ENCODE peak calls at places on chromosomes 16 and 17, in five cellular contexts. One of them, this sample, is unnamed.

GRCh38 chr17:39596543-39597267 is 11.0 kb downstream of the NEUROD2 start:
- DNase-seq in bronchial epithelial cell: no peak
- DNase-seq in IMR-90: no peak
- DNase-seq in testis: no peak
- DNase-seq in pancreas: no peak
- DNase-seq in this sample: no peak

GRCh38 chr17:22462461-22462860 is 770.1 kb downstream of the KCNJ18 start:
- DNase-seq in testis: no peak
- DNase-seq in pancreas: no peak
- DNase-seq in bronchial epithelial cell: no peak
- DNase-seq in IMR-90: no peak
- DNase-seq in this sample: no peak

GRCh38 chr16:20853076-20853597 is 46.8 kb downstream of the REXO5 start:
- DNase-seq in pancreas: no peak
- DNase-seq in IMR-90: no peak
- DNase-seq in bronchial epithelial cell: no peak
- DNase-seq in testis: no peak
- DNase-seq in this sample: no peak

GRCh38 chr16:78291642-78292041 is 192.2 kb downstream of the WWOX start:
- DNase-seq in pancreas: no peak
- DNase-seq in testis: peak; percentile 21
- DNase-seq in bronchial epithelial cell: no peak
- DNase-seq in IMR-90: no peak
- DNase-seq in this sample: no peak

GRCh38 chr16:90048347-90048722 is 28.8 kb downstream of the PRDM7 start:
- DNase-seq in testis: no peak
- DNase-seq in IMR-90: no peak
- DNase-seq in bronchial epithelial cell: no peak
- DNase-seq in pancreas: no peak
- DNase-seq in this sample: no peak

GRCh38 chr16:61195006-61195405 is 841.2 kb downstream of the CDH8 start:
- DNase-seq in pancreas: no peak
- DNase-seq in testis: no peak
- DNase-seq in bronchial epithelial cell: no peak
- DNase-seq in IMR-90: no peak
- DNase-seq in this sample: no peak

GRCh38 chr17:81084691-81085419 is 49.9 kb downstream of the BAIAP2 start:
- DNase-seq in bronchial epithelial cell: no peak
- DNase-seq in pancreas: peak; percentile 87
- DNase-seq in testis: no peak
- DNase-seq in IMR-90: no peak
- DNase-seq in this sample: no peak

GRCh38 chr17:65175952-65176351 is 38.8 kb downstream of the RGS9 start:
- DNase-seq in IMR-90: no peak
- DNase-seq in bronchial epithelial cell: no peak
- DNase-seq in testis: no peak
- DNase-seq in pancreas: no peak
- DNase-seq in this sample: no peak

GRCh38 chr17:8693328-8693727 is 51.3 kb downstream of the CCDC42 start:
- DNase-seq in testis: no peak
- DNase-seq in IMR-90: no peak
- DNase-seq in pancreas: no peak
- DNase-seq in bronchial epithelial cell: no peak
- DNase-seq in this sample: no peak

GRCh38 chr16:1217526-1217925 is 7.5 kb downstream of the TPSG1 start:
- DNase-seq in testis: no peak
- DNase-seq in bronchial epithelial cell: no peak
- DNase-seq in IMR-90: no peak
- DNase-seq in pancreas: no peak
- DNase-seq in this sample: no peak

GRCh38 chr16:66735891-66736290 is 15.5 kb downstream of the DYNC1LI2 start:
- DNase-seq in IMR-90: no peak
- DNase-seq in pancreas: no peak
- DNase-seq in testis: no peak
- DNase-seq in bronchial epithelial cell: peak; percentile 75
- DNase-seq in this sample: peak; percentile 60

GRCh38 chr16:27366687-27367462 is 35.1 kb upstream of the IL21R start:
- DNase-seq in testis: no peak
- DNase-seq in IMR-90: no peak
- DNase-seq in bronchial epithelial cell: peak; percentile 12
- DNase-seq in pancreas: peak; percentile 18
- DNase-seq in this sample: no peak

GRCh38 chr16:80347900-80348299 is 192.9 kb upstream of the DYNLRB2 start:
- DNase-seq in testis: peak; percentile 64
- DNase-seq in IMR-90: no peak
- DNase-seq in pancreas: peak; percentile 35
- DNase-seq in bronchial epithelial cell: no peak
- DNase-seq in this sample: peak; percentile 39

GRCh38 chr17:62805234-62805633 is 2.9 kb downstream of the MARCHF10 start:
- DNase-seq in bronchial epithelial cell: no peak
- DNase-seq in pancreas: no peak
- DNase-seq in testis: no peak
- DNase-seq in IMR-90: peak; percentile 47
- DNase-seq in this sample: no peak

GRCh38 chr17:48025904-48026502 is 11.6 kb downstream of the COPZ2 start:
- DNase-seq in bronchial epithelial cell: peak; percentile 52
- DNase-seq in IMR-90: no peak
- DNase-seq in testis: no peak
- DNase-seq in pancreas: peak; percentile 38
- DNase-seq in this sample: peak; percentile 73

GRCh38 chr17:59406808-59407381 is 75.4 kb downstream of the YPEL2 start:
- DNase-seq in testis: no peak
- DNase-seq in bronchial epithelial cell: no peak
- DNase-seq in IMR-90: peak; percentile 57
- DNase-seq in pancreas: peak; percentile 27
- DNase-seq in this sample: no peak

GRCh38 chr17:48539177-48539576 is 5.7 kb downstream of the HOXB2 start:
- DNase-seq in IMR-90: peak; percentile 90
- DNase-seq in testis: no peak
- DNase-seq in pancreas: no peak
- DNase-seq in bronchial epithelial cell: peak; percentile 30
- DNase-seq in this sample: no peak

GRCh38 chr17:5747276-5747675 is 163.0 kb upstream of the NLRP1 start:
- DNase-seq in IMR-90: no peak
- DNase-seq in bronchial epithelial cell: no peak
- DNase-seq in testis: no peak
- DNase-seq in pancreas: no peak
- DNase-seq in this sample: no peak
- TF ChIP-seq CTCF in IMR-90: no peak
- TF ChIP-seq CTCF in bronchial epithelial cell: peak; percentile 12
- TF ChIP-seq CTCF in testis: no peak
- TF ChIP-seq CTCF in pancreas: no peak
- TF ChIP-seq CTCF in this sample: no peak

GRCh38 chr17:68794636-68795503 is 160.3 kb downstream of the ABCA8 start:
- DNase-seq in bronchial epithelial cell: peak; percentile 26
- DNase-seq in pancreas: no peak
- DNase-seq in IMR-90: peak; percentile 60
- DNase-seq in testis: peak; percentile 74
- DNase-seq in this sample: peak; percentile 26
- TF ChIP-seq CTCF in bronchial epithelial cell: peak; percentile 35
- TF ChIP-seq CTCF in pancreas: no peak
- TF ChIP-seq CTCF in IMR-90: peak; percentile 52
- TF ChIP-seq CTCF in testis: peak; percentile 50
- TF ChIP-seq CTCF in this sample: peak; percentile 37

GRCh38 chr17:34081269-34081668 is 173.8 kb upstream of the CCL2 start:
- DNase-seq in IMR-90: peak; percentile 6
- DNase-seq in bronchial epithelial cell: no peak
- DNase-seq in testis: no peak
- DNase-seq in pancreas: no peak
- DNase-seq in this sample: no peak
- TF ChIP-seq CTCF in IMR-90: peak; percentile 41
- TF ChIP-seq CTCF in bronchial epithelial cell: no peak
- TF ChIP-seq CTCF in testis: peak; percentile 24
- TF ChIP-seq CTCF in pancreas: no peak
- TF ChIP-seq CTCF in this sample: no peak

GRCh38 chr16:17231972-17232371 is 238.8 kb downstream of the XYLT1 start:
- DNase-seq in IMR-90: no peak
- DNase-seq in testis: no peak
- DNase-seq in pancreas: no peak
- DNase-seq in bronchial epithelial cell: no peak
- DNase-seq in this sample: no peak

GRCh38 chr16:17229131-17229530 is 241.6 kb downstream of the XYLT1 start:
- DNase-seq in bronchial epithelial cell: no peak
- DNase-seq in IMR-90: no peak
- DNase-seq in pancreas: no peak
- DNase-seq in testis: no peak
- DNase-seq in this sample: no peak

GRCh38 chr16:17229766-17230165 is 241.0 kb downstream of the XYLT1 start:
- DNase-seq in bronchial epithelial cell: no peak
- DNase-seq in testis: no peak
- DNase-seq in IMR-90: no peak
- DNase-seq in pancreas: no peak
- DNase-seq in this sample: peak; percentile 27

GRCh38 chr16:17232487-17232886 is 238.3 kb downstream of the XYLT1 start:
- DNase-seq in pancreas: no peak
- DNase-seq in IMR-90: no peak
- DNase-seq in bronchial epithelial cell: no peak
- DNase-seq in testis: no peak
- DNase-seq in this sample: no peak

GRCh38 chr16:17230932-17231581 is 239.7 kb downstream of the XYLT1 start:
- DNase-seq in testis: no peak
- DNase-seq in IMR-90: no peak
- DNase-seq in bronchial epithelial cell: no peak
- DNase-seq in pancreas: no peak
- DNase-seq in this sample: no peak
- TF ChIP-seq CTCF in testis: no peak
- TF ChIP-seq CTCF in IMR-90: no peak
- TF ChIP-seq CTCF in bronchial epithelial cell: no peak
- TF ChIP-seq CTCF in pancreas: no peak
- TF ChIP-seq CTCF in this sample: no peak

DNA sequence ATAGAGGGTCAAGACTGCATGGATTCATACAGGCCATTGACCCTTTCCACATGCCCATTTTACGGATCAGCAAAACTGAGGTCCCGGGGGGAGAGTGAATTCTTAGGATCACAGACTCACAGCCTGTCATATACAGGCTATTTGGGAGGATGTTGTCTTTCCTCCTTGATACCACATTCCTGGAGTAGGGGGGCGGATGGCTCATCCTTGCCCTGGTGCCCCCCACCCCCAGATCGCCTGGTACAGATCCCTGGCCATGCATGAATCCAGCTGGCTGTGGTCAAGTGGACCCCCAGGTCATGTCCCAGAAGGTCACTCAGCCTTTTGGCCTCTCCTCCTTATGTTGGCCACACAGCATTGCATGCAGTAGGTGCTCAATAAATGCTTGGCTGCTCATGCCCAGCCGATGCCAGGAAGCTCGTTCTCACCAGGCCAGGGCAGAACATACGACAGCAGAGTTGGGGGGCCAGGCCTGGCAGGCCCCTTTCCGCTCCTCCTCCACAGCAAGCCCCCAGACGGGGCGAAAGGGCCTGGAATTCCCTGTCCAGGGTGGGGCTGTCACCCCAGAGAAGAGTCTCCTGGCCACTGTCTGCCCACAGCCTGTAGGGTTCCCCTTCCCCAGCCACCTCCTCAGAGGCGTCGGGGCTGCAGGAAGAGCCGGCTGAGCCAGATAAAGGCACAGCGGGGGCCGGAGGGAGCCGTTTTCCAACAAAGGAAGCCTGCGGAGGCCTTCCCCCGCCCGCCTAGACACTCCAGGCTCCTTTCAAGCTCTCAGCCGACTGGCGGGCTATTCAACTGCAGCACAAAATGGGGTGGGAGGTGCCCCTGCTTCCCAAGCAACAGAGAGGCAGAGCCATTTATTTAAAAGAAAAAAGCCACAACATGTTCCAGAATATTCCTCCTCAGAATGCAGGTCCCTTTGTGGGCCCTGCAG is 215.7 kb upstream of the CIBAR2 start:
- DNase-seq in bronchial epithelial cell: no peak
- DNase-seq in IMR-90: no peak
- DNase-seq in testis: peak; percentile 77
- DNase-seq in pancreas: no peak
- DNase-seq in this sample: no peak
- TF ChIP-seq CTCF in bronchial epithelial cell: no peak
- TF ChIP-seq CTCF in IMR-90: no peak
- TF ChIP-seq CTCF in testis: no peak
- TF ChIP-seq CTCF in pancreas: no peak
- TF ChIP-seq CTCF in this sample: no peak

DNA sequence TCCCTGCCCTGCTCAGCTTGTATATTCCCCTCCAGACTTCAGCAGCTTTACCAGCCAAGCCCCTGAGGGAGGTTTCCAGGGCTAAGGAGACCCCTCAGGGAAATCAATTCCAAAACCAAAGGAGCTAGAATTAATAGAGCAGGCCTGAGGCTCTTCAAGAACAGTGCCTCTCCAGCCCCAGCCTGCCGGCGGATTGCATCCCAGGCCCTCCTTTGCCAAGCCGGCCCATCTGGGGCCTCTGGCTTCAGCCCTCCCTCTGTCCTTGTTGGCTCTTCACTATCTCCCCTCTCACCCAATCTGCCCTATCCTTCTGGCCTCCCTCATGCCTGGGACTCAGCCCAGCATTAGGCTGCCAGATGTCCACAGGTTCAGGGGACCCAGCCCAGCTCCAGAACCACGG is 5.8 kb downstream of the CALB2 start:
- DNase-seq in IMR-90: no peak
- DNase-seq in bronchial epithelial cell: no peak
- DNase-seq in pancreas: no peak
- DNase-seq in testis: no peak
- DNase-seq in this sample: no peak
- TF ChIP-seq CTCF in IMR-90: no peak
- TF ChIP-seq CTCF in bronchial epithelial cell: no peak
- TF ChIP-seq CTCF in pancreas: no peak
- TF ChIP-seq CTCF in testis: no peak
- TF ChIP-seq CTCF in this sample: no peak

GRCh38 chr16:84042879-84043485 is 387 bp upstream of the SLC38A8 start:
- DNase-seq in bronchial epithelial cell: no peak
- DNase-seq in pancreas: no peak
- DNase-seq in testis: no peak
- DNase-seq in IMR-90: no peak
- DNase-seq in this sample: no peak

GRCh38 chr16:84043486-84044107 is 1.0 kb upstream of the SLC38A8 start:
- DNase-seq in IMR-90: peak; percentile 18
- DNase-seq in bronchial epithelial cell: peak; percentile 11
- DNase-seq in testis: no peak
- DNase-seq in pancreas: no peak
- DNase-seq in this sample: no peak

GRCh38 chr16:84045001-84045817 is 2.6 kb upstream of the SLC38A8 start:
- DNase-seq in pancreas: no peak
- DNase-seq in IMR-90: no peak
- DNase-seq in bronchial epithelial cell: no peak
- DNase-seq in testis: no peak
- DNase-seq in this sample: no peak

GRCh38 chr16:84042308-84042878 is at the start of gene SLC38A8:
- DNase-seq in testis: no peak
- DNase-seq in IMR-90: no peak
- DNase-seq in pancreas: no peak
- DNase-seq in bronchial epithelial cell: no peak
- DNase-seq in this sample: no peak

GRCh38 chr16:84044108-84044488 is 1.5 kb upstream of the SLC38A8 start:
- DNase-seq in IMR-90: peak; percentile 28
- DNase-seq in testis: no peak
- DNase-seq in pancreas: no peak
- DNase-seq in bronchial epithelial cell: no peak
- DNase-seq in this sample: peak; percentile 57
- TF ChIP-seq CTCF in IMR-90: peak; percentile 40
- TF ChIP-seq CTCF in testis: no peak
- TF ChIP-seq CTCF in pancreas: no peak
- TF ChIP-seq CTCF in bronchial epithelial cell: peak; percentile 44
- TF ChIP-seq CTCF in this sample: peak; percentile 57